ENCODE peak calls at places on chromosomes 4 and X, in four cellular contexts. X is HEK293T; V is H4; J is activated CD4-positive, alpha-beta memory T cell treated with anti-CD3 and anti-CD28 coated beads for 36 hours. G is an unnamed sample.

GRCh38 chr4:185209031-185209851 is at the start of gene SNX25:
- DNase-seq in V (peak), X (peak), J (peak), G (peak)

GRCh38 chrX:79592259-79592658 is 225.1 kb upstream of the ITM2A start:
- DNase-seq in V (no peak), X (no peak), J (no peak), G (no peak)

GRCh38 chr4:4269326-4269725 is 20.6 kb downstream of the LYAR start:
- DNase-seq in V (no peak), J (peak), X (no peak), G (no peak)

GRCh38 chrX:56232221-56233082 is at the start of gene KLF8:
- DNase-seq in X (peak), J (peak), V (peak), G (peak)

GRCh38 chr4:8345053-8345945 is 75.7 kb downstream of the HTRA3 start:
- DNase-seq in V (no peak), J (no peak), X (no peak), G (no peak)

GRCh38 chr4:129926936-129927335 is 831.0 kb downstream of the C4orf33 start:
- DNase-seq in X (no peak), V (no peak), J (no peak), G (peak)

GRCh38 chr4:101022151-101023024 is 324.9 kb downstream of the PPP3CA start:
- DNase-seq in J (peak), X (no peak), V (no peak), G (no peak)

GRCh38 chrX:46922601-46923000 is 10.4 kb downstream of the JADE3 start:
- DNase-seq in J (no peak), X (no peak), V (no peak), G (no peak)

GRCh38 chrX:45718676-45719075 is 518.0 kb upstream of the DIPK2B start:
- DNase-seq in X (no peak), V (no peak), J (no peak), G (no peak)

GRCh38 chr4:81627617-81628016 is 155.9 kb upstream of the RASGEF1B start:
- DNase-seq in V (no peak), X (no peak), J (no peak), G (no peak)

GRCh38 chr4:80307774-80308465 is 27.6 kb upstream of the CFAP299 start:
- DNase-seq in J (no peak), X (peak), V (peak), G (no peak)

GRCh38 chr4:55931833-55932232 is 16.9 kb upstream of the CEP135 start:
- DNase-seq in X (no peak), J (no peak), V (no peak), G (no peak)

GRCh38 chr4:35365186-35365585 is 879.1 kb downstream of the ARAP2 start:
- DNase-seq in J (no peak), V (no peak), X (no peak), G (no peak)

GRCh38 chr4:109302366-109303140 is at the start of gene COL25A1:
- DNase-seq in V (no peak), J (peak), X (peak), G (peak)

GRCh38 chr4:2042207-2042946 is 16.8 kb upstream of the NAT8L start:
- DNase-seq in J (peak), V (no peak), X (peak), G (no peak)

GRCh38 chr4:68176500-68176899 is 46.8 kb upstream of the TMPRSS11F start:
- DNase-seq in V (no peak), J (no peak), X (no peak), G (no peak)

GRCh38 chr4:10058371-10058770 is 37.1 kb upstream of the SLC2A9 start:
- DNase-seq in X (no peak), V (no peak), J (no peak), G (no peak)

GRCh38 chr4:140930556-140930955 is 174.4 kb upstream of the TBC1D9 start:
- DNase-seq in V (no peak), J (no peak), X (no peak), G (no peak)

GRCh38 chr4:89242864-89243740 is 64.5 kb downstream of the GPRIN3 start:
- DNase-seq in J (no peak), X (no peak), V (no peak), G (no peak)

GRCh38 chrX:100654256-100654655 is 10.3 kb downstream of the SRPX2 start:
- DNase-seq in X (peak), V (peak), J (no peak), G (peak)

GRCh38 chrX:44828008-44828605 is 15.7 kb upstream of the DUSP21 start:
- DNase-seq in J (no peak), V (peak), X (no peak), G (no peak)

GRCh38 chr4:125666635-125667034 is 351.9 kb downstream of the FAT4 start:
- DNase-seq in V (no peak), X (no peak), J (no peak), G (no peak)

GRCh38 chrX:22278375-22278774 is 5.7 kb downstream of the CBLL2 start:
- DNase-seq in J (no peak), V (no peak), X (peak), G (no peak)

GRCh38 chrX:13377537-13377936 is 57.7 kb upstream of the ATXN3L start:
- DNase-seq in V (peak), X (no peak), J (no peak), G (no peak)

GRCh38 chr4:1695913-1696312 is 11.8 kb upstream of the FAM53A start:
- DNase-seq in V (no peak), X (no peak), J (no peak), G (no peak)

GRCh38 chrX:154478728-154479622 is at the start of gene LAGE3:
- DNase-seq in X (peak), V (peak), J (peak), G (peak)

GRCh38 chr4:151324449-151325319 is 721 bp downstream of the SH3D19 start:
- DNase-seq in J (peak), X (peak), V (peak), G (peak)

GRCh38 chr4:153181293-153182080 is 22.8 kb upstream of the TRIM2 start:
- DNase-seq in V (peak), J (no peak), X (no peak), G (no peak)

GRCh38 chr4:76178296-76178695 is 30.1 kb upstream of the NUP54 start:
- DNase-seq in V (no peak), X (no peak), J (no peak), G (no peak)

GRCh38 chr4:108620933-108621905 is 843 bp downstream of the RPL34 start:
- DNase-seq in V (no peak), X (no peak), J (no peak), G (no peak)

GRCh38 chrX:2708016-2708415 is 16.9 kb downstream of the CD99 start:
- DNase-seq in V (no peak), J (peak), X (no peak), G (no peak)

GRCh38 chr4:7254736-7255487 is 62.6 kb downstream of the SORCS2 start:
- DNase-seq in X (no peak), V (no peak), J (no peak), G (no peak)

GRCh38 chrX:134794692-134795091 is 136.4 kb upstream of the PLAC1 start:
- DNase-seq in J (no peak), X (no peak), V (no peak), G (no peak)

G was measured in NCI-H2227 treated with DMSO at 0.1 percent for 48 hours.